ENCODE peak calls at places on chromosomes 3 and 15, in seven cellular contexts. E, C, P, Y, B, T and I are unnamed samples.

GRCh38 chr3:50256978-50257890 is 11.7 kb upstream of the SEMA3B start:
- DNase-seq in E (no peak), C (peak; percentile 48), P (no peak), Y (peak; percentile 71), B (no peak), T (no peak), I (peak; percentile 66)

GRCh38 chr15:61228025-61228901 is 839 bp downstream of the RORA start:
- DNase-seq in E (no peak), C (no peak), P (peak; percentile 74), Y (peak; percentile 54), B (no peak), T (no peak), I (no peak)

GRCh38 chr3:14867936-14868570 is 49.3 kb downstream of the FGD5 start:
- DNase-seq in E (no peak), C (no peak), P (no peak), Y (no peak), B (no peak), T (peak; percentile 59), I (no peak)

GRCh38 chr3:187665764-187666402 is 4.3 kb downstream of the SST start:
- DNase-seq in E (no peak), C (no peak), P (no peak), Y (no peak), B (no peak), T (no peak), I (no peak)

GRCh38 chr3:75951941-75952340 is 166.6 kb upstream of the ZNF717 start:
- DNase-seq in E (no peak), C (no peak), P (no peak), Y (no peak), B (no peak), T (no peak), I (no peak)

GRCh38 chr3:175179055-175179454 is 319.9 kb downstream of the NAALADL2 start:
- DNase-seq in E (no peak), C (no peak), P (no peak), Y (no peak), B (no peak), T (no peak), I (no peak)

GRCh38 chr3:101850327-101851048 is 1.2 kb downstream of the NFKBIZ start:
- DNase-seq in E (no peak), C (peak; percentile 62), P (no peak), Y (peak; percentile 6), B (no peak), T (no peak), I (peak; percentile 83)

GRCh38 chr15:78763796-78764241 is 47.4 kb downstream of the ADAMTS7 start:
- DNase-seq in E (no peak), C (no peak), P (peak; percentile 69), Y (no peak), B (no peak), T (no peak), I (no peak)

GRCh38 chr3:113353678-113354077 is 87.6 kb downstream of the CFAP44 start:
- DNase-seq in E (no peak), C (no peak), P (no peak), Y (no peak), B (no peak), T (no peak), I (no peak)

GRCh38 chr15:49900036-49900435 is 219.0 kb downstream of the ATP8B4 start:
- DNase-seq in E (no peak), C (no peak), P (no peak), Y (no peak), B (no peak), T (no peak), I (no peak)

GRCh38 chr15:74258456-74259323 is 22.6 kb downstream of the CCDC33 start:
- DNase-seq in E (no peak), C (no peak), P (no peak), Y (no peak), B (no peak), T (no peak), I (no peak)

GRCh38 chr3:120561251-120562045 is 34.7 kb upstream of the NDUFB4 start:
- DNase-seq in E (no peak), C (peak; percentile 78), P (peak; percentile 77), Y (peak; percentile 80), B (peak; percentile 58), T (peak; percentile 55), I (peak; percentile 81)

GRCh38 chr3:15982667-15983145 is 184.9 kb upstream of the ANKRD28 start:
- DNase-seq in E (peak; percentile 94), C (no peak), P (no peak), Y (peak; percentile 66), B (no peak), T (no peak), I (no peak)

GRCh38 chr3:157159037-157159761 is 748 bp downstream of the CCNL1 start:
- DNase-seq in E (no peak), C (peak; percentile 90), P (peak; percentile 91), Y (peak; percentile 86), B (no peak), T (peak; percentile 61), I (peak; percentile 90)

GRCh38 chr3:12476238-12476897 is 7.9 kb upstream of the TSEN2 start:
- DNase-seq in E (no peak), C (no peak), P (no peak), Y (no peak), B (no peak), T (no peak), I (no peak)

GRCh38 chr3:172987268-172987667 is 153.8 kb downstream of the SPATA16 start:
- DNase-seq in E (no peak), C (no peak), P (no peak), Y (peak; percentile 39), B (no peak), T (no peak), I (no peak)

GRCh38 chr15:67880651-67881182 is 40.9 kb upstream of the RNU6-1 start:
- DNase-seq in E (no peak), C (no peak), P (no peak), Y (no peak), B (no peak), T (no peak), I (no peak)

GRCh38 chr3:16441306-16441898 is 72.1 kb downstream of the RFTN1 start:
- DNase-seq in E (no peak), C (no peak), P (no peak), Y (no peak), B (no peak), T (no peak), I (no peak)

GRCh38 chr3:195267096-195267495 is 3.9 kb downstream of the XXYLT1 start:
- DNase-seq in E (no peak), C (no peak), P (no peak), Y (no peak), B (no peak), T (no peak), I (no peak)

GRCh38 chr3:117398166-117398954 is 688.8 kb downstream of the TUSC7 start:
- DNase-seq in E (no peak), C (no peak), P (no peak), Y (peak; percentile 57), B (no peak), T (no peak), I (no peak)

GRCh38 chr15:49083471-49084284 is 37.4 kb upstream of the SECISBP2L start:
- DNase-seq in E (no peak), C (no peak), P (no peak), Y (no peak), B (no peak), T (no peak), I (no peak)

GRCh38 chr3:30492581-30493192 is 113.7 kb upstream of the TGFBR2 start:
- DNase-seq in E (no peak), C (no peak), P (no peak), Y (no peak), B (no peak), T (no peak), I (no peak)

GRCh38 chr3:187852842-187853727 is 107.8 kb upstream of the BCL6 start:
- DNase-seq in E (peak; percentile 38), C (no peak), P (no peak), Y (no peak), B (no peak), T (no peak), I (no peak)

DNA sequence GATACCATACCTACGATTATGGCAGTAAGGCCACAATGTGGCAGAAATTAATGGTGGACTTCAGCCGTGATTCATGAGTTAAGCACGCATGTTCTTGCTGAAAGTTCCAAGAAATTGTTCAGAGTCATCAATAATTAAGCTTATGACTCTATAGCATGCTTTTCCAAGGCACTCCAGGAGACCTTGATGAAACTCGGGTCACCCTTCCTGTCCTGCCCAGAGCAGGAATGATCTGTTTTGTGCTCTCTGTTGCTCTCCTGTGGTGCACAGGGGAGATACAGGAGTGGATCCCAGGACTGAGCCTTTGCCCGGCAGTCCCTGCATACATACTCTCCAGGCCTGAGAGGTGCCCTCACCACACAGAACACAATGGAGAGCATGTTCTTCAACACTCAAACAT is 141.6 kb upstream of the SLC2A2 start:
- DNase-seq in E (no peak), C (no peak), P (no peak), Y (peak; percentile 44), B (no peak), T (no peak), I (no peak)
- TF ChIP-seq CTCF in E (peak; percentile 63), C (no peak), P (peak; percentile 45), Y (peak; percentile 44), B (no peak), T (no peak), I (no peak)

GRCh38 chr3:9295007-9295406 is 45.6 kb upstream of the SRGAP3 start:
- DNase-seq in E (no peak), C (no peak), P (no peak), Y (no peak), B (no peak), T (no peak), I (no peak)
- TF ChIP-seq CTCF in E (no peak), C (no peak), P (no peak), Y (no peak), B (no peak), T (no peak), I (no peak)

DNA sequence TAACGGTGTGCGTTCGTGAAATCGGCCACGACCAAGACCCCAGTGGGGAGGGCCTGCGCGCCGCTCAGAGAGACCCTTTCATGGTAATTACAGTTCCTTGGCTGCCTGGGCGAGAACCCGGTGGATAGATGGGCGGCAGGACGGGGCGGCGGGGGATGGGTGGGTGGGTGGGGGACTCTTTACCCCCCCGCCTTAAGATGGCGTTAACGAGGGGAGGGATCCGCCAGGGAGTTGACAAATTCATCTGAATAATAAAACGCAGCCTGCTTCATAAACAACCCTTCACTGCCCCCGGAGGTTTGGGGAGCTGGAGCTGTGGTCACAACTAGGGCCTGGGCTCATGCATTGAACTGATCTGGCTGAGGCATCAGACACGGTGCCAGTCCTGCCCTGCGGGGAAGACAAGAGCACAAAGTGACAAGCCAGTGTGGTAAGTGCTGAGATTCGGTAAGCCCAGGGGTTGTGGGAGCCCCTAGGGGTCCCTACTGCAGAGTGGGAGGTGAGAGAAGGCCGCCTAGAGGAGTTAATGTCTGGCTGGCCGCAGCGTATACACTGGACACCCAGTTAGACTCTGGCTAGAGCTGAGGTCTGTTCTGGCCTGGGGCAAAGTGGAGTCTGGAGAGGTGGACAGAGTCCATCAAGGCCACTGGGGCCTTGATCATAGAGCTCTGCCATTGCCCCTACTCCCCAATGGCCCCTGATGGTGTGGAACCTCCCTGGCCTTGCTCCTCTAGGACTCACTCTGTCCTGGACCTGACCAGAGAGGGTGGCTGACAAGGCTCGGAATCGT is 766 bp downstream of the MRAS start:
- DNase-seq in E (no peak), C (no peak), P (no peak), Y (peak; percentile 50), B (no peak), T (no peak), I (no peak)
- TF ChIP-seq CTCF in E (no peak), C (no peak), P (no peak), Y (no peak), B (no peak), T (no peak), I (no peak)

DNA sequence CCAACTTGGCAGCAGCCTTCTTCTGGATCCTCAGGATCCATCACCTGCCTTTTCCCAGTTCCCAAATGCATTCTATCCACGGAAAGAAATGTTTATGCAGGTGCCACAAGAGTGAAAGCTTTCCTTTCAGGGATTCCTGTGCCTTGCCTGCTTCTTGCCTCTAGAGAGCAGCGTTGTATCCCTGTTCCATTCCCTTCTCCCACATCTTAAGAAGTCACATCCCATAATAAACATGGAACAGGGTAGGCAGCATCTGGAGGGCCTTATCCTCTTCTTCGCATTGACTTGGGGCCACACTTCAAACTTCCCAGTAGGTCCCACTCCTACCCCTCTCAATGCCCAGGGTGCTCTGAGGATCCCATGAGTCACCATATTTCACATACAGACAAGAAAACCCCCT is 72.7 kb upstream of the DCLK3 start:
- DNase-seq in E (no peak), C (no peak), P (no peak), Y (peak; percentile 20), B (no peak), T (no peak), I (no peak)
- TF ChIP-seq CTCF in E (no peak), C (no peak), P (no peak), Y (peak; percentile 50), B (no peak), T (peak; percentile 7), I (no peak)